ENCODE peak calls at places on chromosomes 3 and 15, in ten cellular contexts. One of them, this sample, is unnamed.

GRCh38 chr3:80676869-80677268 is 909.1 kb upstream of the ROBO1 start:
- DNase-seq in choroid plexus epithelial cell: peak
- DNase-seq in T1000: no peak
- DNase-seq in mucosa of descending colon: no peak
- DNase-seq in kidney epithelial cell: no peak
- DNase-seq in left colon: no peak
- DNase-seq in NCI-H345: no peak
- DNase-seq in activated CD4-positive, CD25-positive, alpha-beta regulatory T cell: no peak
- DNase-seq in RWPE1: no peak
- DNase-seq in NCI-H1105: no peak
- DNase-seq in this sample: no peak

GRCh38 chr3:155356594-155357370 is 63.3 kb upstream of the STRIT1 start:
- DNase-seq in T1000: no peak
- DNase-seq in NCI-H1105: no peak
- DNase-seq in NCI-H345: no peak
- DNase-seq in RWPE1: no peak
- DNase-seq in mucosa of descending colon: no peak
- DNase-seq in kidney epithelial cell: no peak
- DNase-seq in left colon: no peak
- DNase-seq in choroid plexus epithelial cell: peak
- DNase-seq in activated CD4-positive, CD25-positive, alpha-beta regulatory T cell: no peak
- DNase-seq in this sample: no peak

GRCh38 chr15:35991386-35991785 is 445.4 kb upstream of the DPH6 start:
- DNase-seq in mucosa of descending colon: peak
- DNase-seq in RWPE1: no peak
- DNase-seq in activated CD4-positive, CD25-positive, alpha-beta regulatory T cell: no peak
- DNase-seq in choroid plexus epithelial cell: no peak
- DNase-seq in left colon: peak
- DNase-seq in NCI-H345: no peak
- DNase-seq in kidney epithelial cell: no peak
- DNase-seq in NCI-H1105: no peak
- DNase-seq in T1000: no peak
- DNase-seq in this sample: no peak

GRCh38 chr3:65855370-65856100 is 183.2 kb downstream of the MAGI1 start:
- DNase-seq in mucosa of descending colon: no peak
- DNase-seq in kidney epithelial cell: no peak
- DNase-seq in choroid plexus epithelial cell: peak
- DNase-seq in NCI-H1105: no peak
- DNase-seq in activated CD4-positive, CD25-positive, alpha-beta regulatory T cell: no peak
- DNase-seq in T1000: peak
- DNase-seq in NCI-H345: no peak
- DNase-seq in RWPE1: no peak
- DNase-seq in left colon: no peak
- DNase-seq in this sample: no peak

GRCh38 chr3:35045106-35045505 is 594.2 kb upstream of the ARPP21 start:
- DNase-seq in activated CD4-positive, CD25-positive, alpha-beta regulatory T cell: no peak
- DNase-seq in kidney epithelial cell: no peak
- DNase-seq in choroid plexus epithelial cell: no peak
- DNase-seq in T1000: no peak
- DNase-seq in NCI-H345: no peak
- DNase-seq in RWPE1: no peak
- DNase-seq in mucosa of descending colon: no peak
- DNase-seq in NCI-H1105: no peak
- DNase-seq in left colon: no peak
- DNase-seq in this sample: no peak

GRCh38 chr3:115194461-115194860 is 47.4 kb upstream of the ZBTB20 start:
- DNase-seq in kidney epithelial cell: no peak
- DNase-seq in mucosa of descending colon: no peak
- DNase-seq in NCI-H1105: no peak
- DNase-seq in left colon: no peak
- DNase-seq in choroid plexus epithelial cell: peak
- DNase-seq in NCI-H345: no peak
- DNase-seq in RWPE1: no peak
- DNase-seq in T1000: no peak
- DNase-seq in activated CD4-positive, CD25-positive, alpha-beta regulatory T cell: no peak
- DNase-seq in this sample: no peak

GRCh38 chr3:113035387-113035982 is 44.7 kb downstream of the GTPBP8 start:
- DNase-seq in T1000: no peak
- DNase-seq in activated CD4-positive, CD25-positive, alpha-beta regulatory T cell: no peak
- DNase-seq in NCI-H1105: peak
- DNase-seq in kidney epithelial cell: peak
- DNase-seq in RWPE1: peak
- DNase-seq in NCI-H345: peak
- DNase-seq in mucosa of descending colon: peak
- DNase-seq in choroid plexus epithelial cell: peak
- DNase-seq in left colon: no peak
- DNase-seq in this sample: peak

GRCh38 chr3:32257641-32258438 is 19.4 kb downstream of the CMTM8 start:
- DNase-seq in kidney epithelial cell: no peak
- DNase-seq in NCI-H345: peak
- DNase-seq in mucosa of descending colon: no peak
- DNase-seq in choroid plexus epithelial cell: no peak
- DNase-seq in T1000: no peak
- DNase-seq in NCI-H1105: no peak
- DNase-seq in RWPE1: no peak
- DNase-seq in activated CD4-positive, CD25-positive, alpha-beta regulatory T cell: no peak
- DNase-seq in left colon: no peak
- DNase-seq in this sample: no peak

GRCh38 chr15:68445351-68445750 is 13.4 kb upstream of the ITGA11 start:
- DNase-seq in choroid plexus epithelial cell: no peak
- DNase-seq in T1000: no peak
- DNase-seq in NCI-H1105: no peak
- DNase-seq in left colon: no peak
- DNase-seq in NCI-H345: no peak
- DNase-seq in activated CD4-positive, CD25-positive, alpha-beta regulatory T cell: no peak
- DNase-seq in kidney epithelial cell: no peak
- DNase-seq in mucosa of descending colon: no peak
- DNase-seq in RWPE1: no peak
- DNase-seq in this sample: no peak

GRCh38 chr3:50550079-50550736 is 17.3 kb downstream of the C3orf18 start:
- DNase-seq in choroid plexus epithelial cell: peak
- DNase-seq in left colon: peak
- DNase-seq in T1000: peak
- DNase-seq in activated CD4-positive, CD25-positive, alpha-beta regulatory T cell: peak
- DNase-seq in mucosa of descending colon: peak
- DNase-seq in NCI-H345: peak
- DNase-seq in NCI-H1105: no peak
- DNase-seq in kidney epithelial cell: no peak
- DNase-seq in RWPE1: peak
- DNase-seq in this sample: peak

GRCh38 chr15:56978898-56979662 is 60.6 kb downstream of the TCF12 start:
- DNase-seq in T1000: no peak
- DNase-seq in mucosa of descending colon: no peak
- DNase-seq in NCI-H345: no peak
- DNase-seq in NCI-H1105: no peak
- DNase-seq in activated CD4-positive, CD25-positive, alpha-beta regulatory T cell: no peak
- DNase-seq in RWPE1: peak
- DNase-seq in choroid plexus epithelial cell: peak
- DNase-seq in kidney epithelial cell: no peak
- DNase-seq in left colon: no peak
- DNase-seq in this sample: no peak

GRCh38 chr3:133851931-133852330 is 43.8 kb downstream of the RAB6B start:
- DNase-seq in RWPE1: no peak
- DNase-seq in activated CD4-positive, CD25-positive, alpha-beta regulatory T cell: no peak
- DNase-seq in NCI-H345: no peak
- DNase-seq in mucosa of descending colon: no peak
- DNase-seq in choroid plexus epithelial cell: no peak
- DNase-seq in T1000: no peak
- DNase-seq in left colon: no peak
- DNase-seq in NCI-H1105: no peak
- DNase-seq in kidney epithelial cell: no peak
- DNase-seq in this sample: no peak

GRCh38 chr3:43001094-43001553 is 22.0 kb downstream of the GASK1A start:
- DNase-seq in NCI-H345: no peak
- DNase-seq in mucosa of descending colon: peak
- DNase-seq in activated CD4-positive, CD25-positive, alpha-beta regulatory T cell: no peak
- DNase-seq in choroid plexus epithelial cell: peak
- DNase-seq in T1000: no peak
- DNase-seq in left colon: peak
- DNase-seq in NCI-H1105: no peak
- DNase-seq in RWPE1: no peak
- DNase-seq in kidney epithelial cell: no peak
- DNase-seq in this sample: peak

GRCh38 chr15:84950570-84951111 is 31.0 kb upstream of the PDE8A start:
- DNase-seq in activated CD4-positive, CD25-positive, alpha-beta regulatory T cell: no peak
- DNase-seq in left colon: no peak
- DNase-seq in mucosa of descending colon: no peak
- DNase-seq in choroid plexus epithelial cell: no peak
- DNase-seq in RWPE1: no peak
- DNase-seq in NCI-H1105: no peak
- DNase-seq in kidney epithelial cell: no peak
- DNase-seq in NCI-H345: no peak
- DNase-seq in T1000: no peak
- DNase-seq in this sample: no peak

GRCh38 chr15:94815110-94815726 is 583.9 kb downstream of the MCTP2 start:
- DNase-seq in choroid plexus epithelial cell: no peak
- DNase-seq in T1000: no peak
- DNase-seq in NCI-H345: no peak
- DNase-seq in mucosa of descending colon: no peak
- DNase-seq in RWPE1: no peak
- DNase-seq in kidney epithelial cell: no peak
- DNase-seq in activated CD4-positive, CD25-positive, alpha-beta regulatory T cell: no peak
- DNase-seq in left colon: no peak
- DNase-seq in NCI-H1105: no peak
- DNase-seq in this sample: no peak